ENCODE peak calls at places on chromosome 14, in eight cellular contexts. One of them, this sample, is unnamed.

GRCh38 chr14:80867091-80867490 is 74.4 kb downstream of the CEP128 start:
- DNase-seq in left lung: no peak
- DNase-seq in stimulated activated naive CD4-positive, alpha-beta T cell: no peak
- DNase-seq in activated naive CD4-positive, alpha-beta T cell treated with anti-CD3 and anti-CD28 coated beads, Interleukin-2, amount 10 ng/mL, durations not matched to agents 7 days and 5 days: no peak
- DNase-seq in NCI-H510A treated with DMSO at 0.1 percent for 48 hours: no peak
- DNase-seq in caudate nucleus: no peak
- DNase-seq in H4: no peak
- DNase-seq in amniotic stem cell: no peak
- DNase-seq in this sample: no peak

GRCh38 chr14:97066068-97066899 is 269.1 kb downstream of the VRK1 start:
- DNase-seq in caudate nucleus: no peak
- DNase-seq in amniotic stem cell: no peak
- DNase-seq in left lung: no peak
- DNase-seq in H4: no peak
- DNase-seq in activated naive CD4-positive, alpha-beta T cell treated with anti-CD3 and anti-CD28 coated beads, Interleukin-2, amount 10 ng/mL, durations not matched to agents 7 days and 5 days: no peak
- DNase-seq in NCI-H510A treated with DMSO at 0.1 percent for 48 hours: no peak
- DNase-seq in stimulated activated naive CD4-positive, alpha-beta T cell: no peak
- DNase-seq in this sample: no peak

GRCh38 chr14:25026476-25027137 is 23.3 kb downstream of the STXBP6 start:
- DNase-seq in left lung: no peak
- DNase-seq in stimulated activated naive CD4-positive, alpha-beta T cell: no peak
- DNase-seq in caudate nucleus: no peak
- DNase-seq in activated naive CD4-positive, alpha-beta T cell treated with anti-CD3 and anti-CD28 coated beads, Interleukin-2, amount 10 ng/mL, durations not matched to agents 7 days and 5 days: no peak
- DNase-seq in amniotic stem cell: no peak
- DNase-seq in NCI-H510A treated with DMSO at 0.1 percent for 48 hours: no peak
- DNase-seq in H4: no peak
- DNase-seq in this sample: no peak

GRCh38 chr14:101865288-101865687 is 99.1 kb upstream of the DYNC1H1 start:
- DNase-seq in left lung: no peak
- DNase-seq in amniotic stem cell: no peak
- DNase-seq in stimulated activated naive CD4-positive, alpha-beta T cell: no peak
- DNase-seq in H4: no peak
- DNase-seq in caudate nucleus: no peak
- DNase-seq in NCI-H510A treated with DMSO at 0.1 percent for 48 hours: no peak
- DNase-seq in activated naive CD4-positive, alpha-beta T cell treated with anti-CD3 and anti-CD28 coated beads, Interleukin-2, amount 10 ng/mL, durations not matched to agents 7 days and 5 days: no peak
- DNase-seq in this sample: no peak

GRCh38 chr14:99576304-99576703 is 27.7 kb downstream of the CCDC85C start:
- DNase-seq in NCI-H510A treated with DMSO at 0.1 percent for 48 hours: no peak
- DNase-seq in stimulated activated naive CD4-positive, alpha-beta T cell: no peak
- DNase-seq in activated naive CD4-positive, alpha-beta T cell treated with anti-CD3 and anti-CD28 coated beads, Interleukin-2, amount 10 ng/mL, durations not matched to agents 7 days and 5 days: no peak
- DNase-seq in amniotic stem cell: no peak
- DNase-seq in left lung: no peak
- DNase-seq in H4: no peak
- DNase-seq in caudate nucleus: no peak
- DNase-seq in this sample: no peak

GRCh38 chr14:55530464-55530863 is 49.5 kb upstream of the KTN1 start:
- DNase-seq in caudate nucleus: no peak
- DNase-seq in left lung: no peak
- DNase-seq in NCI-H510A treated with DMSO at 0.1 percent for 48 hours: no peak
- DNase-seq in H4: no peak
- DNase-seq in stimulated activated naive CD4-positive, alpha-beta T cell: no peak
- DNase-seq in activated naive CD4-positive, alpha-beta T cell treated with anti-CD3 and anti-CD28 coated beads, Interleukin-2, amount 10 ng/mL, durations not matched to agents 7 days and 5 days: no peak
- DNase-seq in amniotic stem cell: no peak
- DNase-seq in this sample: no peak

GRCh38 chr14:99517046-99517642 is 35.9 kb downstream of the CCNK start:
- DNase-seq in left lung: peak
- DNase-seq in activated naive CD4-positive, alpha-beta T cell treated with anti-CD3 and anti-CD28 coated beads, Interleukin-2, amount 10 ng/mL, durations not matched to agents 7 days and 5 days: no peak
- DNase-seq in NCI-H510A treated with DMSO at 0.1 percent for 48 hours: no peak
- DNase-seq in H4: no peak
- DNase-seq in caudate nucleus: no peak
- DNase-seq in stimulated activated naive CD4-positive, alpha-beta T cell: no peak
- DNase-seq in amniotic stem cell: no peak
- DNase-seq in this sample: no peak

GRCh38 chr14:95463173-95463901 is 53.1 kb downstream of the SYNE3 start:
- DNase-seq in NCI-H510A treated with DMSO at 0.1 percent for 48 hours: peak
- DNase-seq in H4: no peak
- DNase-seq in activated naive CD4-positive, alpha-beta T cell treated with anti-CD3 and anti-CD28 coated beads, Interleukin-2, amount 10 ng/mL, durations not matched to agents 7 days and 5 days: peak
- DNase-seq in amniotic stem cell: no peak
- DNase-seq in stimulated activated naive CD4-positive, alpha-beta T cell: peak
- DNase-seq in left lung: no peak
- DNase-seq in caudate nucleus: no peak
- DNase-seq in this sample: no peak